ENCODE peak calls at places on chromosomes 5 and 9, in seven cellular contexts. N is HuH-7; X is GM13976; Y is skeletal muscle cell; L is activated T-cell treated with anti-CD3 and anti-CD28 coated beads, Interleukin-2, amount 50 U/mL, for 72 hours; P is esophagus squamous epithelium; H is NCI-H345. R is an unnamed sample.
A peak's percentile ranks its signal among the peaks of the same experiment; 100 is the strongest.

GRCh38 chr5:132500931-132501628 is 10.5 kb upstream of the IRF1 start:
- DNase-seq in N (peak; percentile 63), X (peak; percentile 83), Y (no peak), L (peak; percentile 80), P (no peak), H (peak; percentile 66), R (peak; percentile 62)

GRCh38 chr5:55220433-55221185 is 6.5 kb downstream of the MCIDAS start:
- DNase-seq in N (peak; percentile 76), X (peak; percentile 33), Y (no peak), L (peak; percentile 15), P (no peak), H (no peak), R (peak; percentile 57)

GRCh38 chr5:174624754-174625506 is 99.5 kb upstream of the MSX2 start:
- DNase-seq in N (no peak), X (no peak), Y (no peak), L (no peak), P (no peak), H (no peak), R (no peak)

GRCh38 chr9:4298255-4299005 is 1.4 kb downstream of the GLIS3 start:
- DNase-seq in N (peak; percentile 12), X (peak; percentile 52), Y (no peak), L (peak; percentile 44), P (no peak), H (peak; percentile 38), R (peak; percentile 29)

GRCh38 chr9:123238364-123238763 is 30.0 kb downstream of the STRBP start:
- DNase-seq in N (no peak), X (peak; percentile 43), Y (no peak), L (no peak), P (no peak), H (no peak), R (no peak)

GRCh38 chr9:125126019-125126746 is 17.1 kb downstream of the SCAI start:
- DNase-seq in N (no peak), X (peak; percentile 70), Y (peak; percentile 100), L (peak; percentile 87), P (peak; percentile 46), H (no peak), R (no peak)

GRCh38 chr5:124289641-124290201 is 456.7 kb downstream of the ZNF608 start:
- DNase-seq in N (peak; percentile 9), X (no peak), Y (no peak), L (no peak), P (no peak), H (peak; percentile 44), R (peak; percentile 12)

GRCh38 chr9:92010705-92011536 is 60.9 kb upstream of the ROR2 start:
- DNase-seq in N (no peak), X (no peak), Y (no peak), L (no peak), P (no peak), H (no peak), R (no peak)

GRCh38 chr9:98978231-98978681 is 34.5 kb downstream of the COL15A1 start:
- DNase-seq in N (no peak), X (no peak), Y (no peak), L (no peak), P (no peak), H (peak; percentile 10), R (no peak)

R was measured in nephron progenitor cell.